ENCODE peak calls at places on chromosomes 5 and 9, in four cellular contexts. M is left ventricle myocardium inferior; V is CD8-positive, alpha-beta memory T cell; B is CD4-positive, alpha-beta memory T cell. C is an unnamed sample. For H3K9me3, the result is how much of the 10 kb centered on the place peaks cover.

GRCh38 chr5:88834499-88834898 is 48.5 kb downstream of the MEF2C start:
- DNase-seq in M (no peak), V (no peak), B (no peak), C (no peak)

GRCh38 chr9:75200892-75201470 is 112.7 kb downstream of the OSTF1 start:
- DNase-seq in M (no peak), V (peak), B (peak), C (no peak)

GRCh38 chr9:112169368-112169767 is 5.7 kb downstream of the SUSD1 start:
- DNase-seq in M (no peak), V (no peak), B (no peak), C (no peak)

GRCh38 chr5:115389799-115390382 is 93.4 kb upstream of the CCDC112 start:
- DNase-seq in M (no peak), V (no peak), B (no peak), C (no peak)

GRCh38 chr9:128412120-128412790 is 8.4 kb upstream of the CERCAM start:
- DNase-seq in M (peak), V (peak), B (peak), C (peak)

GRCh38 chr5:34677428-34677827 is 21.3 kb downstream of the RAI14 start:
- DNase-seq in M (no peak), V (no peak), B (no peak), C (no peak)

GRCh38 chr5:151107084-151107483 is 26.2 kb upstream of the TNIP1 start:
- DNase-seq in M (no peak), V (no peak), B (no peak), C (no peak)

GRCh38 chr5:96196890-96197289 is 235.2 kb upstream of the ELL2 start:
- DNase-seq in M (no peak), V (no peak), B (no peak), C (no peak)

GRCh38 chr5:109645591-109646236 is 44.0 kb upstream of the MAN2A1 start:
- DNase-seq in M (no peak), V (no peak), B (no peak), C (no peak)

GRCh38 chr5:106397700-106398099 is 1273.0 kb downstream of the EFNA5 start:
- DNase-seq in M (no peak), V (no peak), B (no peak), C (no peak)

GRCh38 chr5:172109749-172110148 is 78.3 kb downstream of the STK10 start:
- DNase-seq in M (no peak), V (no peak), B (no peak), C (no peak)

GRCh38 chr5:64144429-64145215 is 21.0 kb upstream of the RNF180 start:
- DNase-seq in M (no peak), V (no peak), B (no peak), C (no peak)

GRCh38 chr9:30301271-30301963 is 2083.0 kb upstream of the ACO1 start:
- DNase-seq in M (no peak), V (no peak), B (no peak), C (no peak)

GRCh38 chr5:134127376-134127861 is 12.9 kb downstream of the TCF7 start:
- DNase-seq in M (peak), V (no peak), B (no peak), C (no peak)

GRCh38 chr5:167699434-167699833 is 592.0 kb upstream of the WWC1 start:
- DNase-seq in M (no peak), V (no peak), B (no peak), C (no peak)

GRCh38 chr9:16308645-16309044 is 561.8 kb downstream of the BNC2 start:
- DNase-seq in M (no peak), V (no peak), B (no peak), C (no peak)

GRCh38 chr9:2053883-2054845 is 39.0 kb downstream of the SMARCA2 start:
- DNase-seq in M (no peak), V (peak), B (peak), C (peak)

GRCh38 chr5:41629897-41630296 is 119.5 kb upstream of the PLCXD3 start:
- DNase-seq in M (no peak), V (no peak), B (no peak), C (no peak)

GRCh38 chr9:29233193-29233592 is 1659.9 kb upstream of the C9orf72 start:
- DNase-seq in M (no peak), V (no peak), B (no peak), C (no peak)

GRCh38 chr5:141878186-141878770 is at the start of gene PCDH1:
- DNase-seq in M (peak), V (peak), B (peak), C (peak)

GRCh38 chr9:124260769-124261603 is 3.2 kb downstream of the NEK6 start:
- DNase-seq in M (no peak), V (no peak), B (no peak), C (no peak)

GRCh38 chr9:121718063-121718462 is 66.6 kb downstream of the DAB2IP start:
- DNase-seq in M (peak), V (no peak), B (no peak), C (no peak)

GRCh38 chr9:120152295-120152694 is 427.7 kb downstream of the CDK5RAP2 start:
- DNase-seq in M (peak), V (no peak), B (no peak), C (no peak)

GRCh38 chr5:74966151-74967050 is 86.0 kb downstream of the GCNT4 start:
- DNase-seq in M (no peak), V (no peak), B (no peak), C (no peak)

GRCh38 chr5:57221049-57221568 is 47.2 kb downstream of the GPBP1 start:
- DNase-seq in M (no peak), V (peak), B (peak), C (no peak)

GRCh38 chr5:60842859-60843692 is 993 bp downstream of the ELOVL7 start:
- DNase-seq in M (no peak), V (no peak), B (no peak), C (no peak)

DNA sequence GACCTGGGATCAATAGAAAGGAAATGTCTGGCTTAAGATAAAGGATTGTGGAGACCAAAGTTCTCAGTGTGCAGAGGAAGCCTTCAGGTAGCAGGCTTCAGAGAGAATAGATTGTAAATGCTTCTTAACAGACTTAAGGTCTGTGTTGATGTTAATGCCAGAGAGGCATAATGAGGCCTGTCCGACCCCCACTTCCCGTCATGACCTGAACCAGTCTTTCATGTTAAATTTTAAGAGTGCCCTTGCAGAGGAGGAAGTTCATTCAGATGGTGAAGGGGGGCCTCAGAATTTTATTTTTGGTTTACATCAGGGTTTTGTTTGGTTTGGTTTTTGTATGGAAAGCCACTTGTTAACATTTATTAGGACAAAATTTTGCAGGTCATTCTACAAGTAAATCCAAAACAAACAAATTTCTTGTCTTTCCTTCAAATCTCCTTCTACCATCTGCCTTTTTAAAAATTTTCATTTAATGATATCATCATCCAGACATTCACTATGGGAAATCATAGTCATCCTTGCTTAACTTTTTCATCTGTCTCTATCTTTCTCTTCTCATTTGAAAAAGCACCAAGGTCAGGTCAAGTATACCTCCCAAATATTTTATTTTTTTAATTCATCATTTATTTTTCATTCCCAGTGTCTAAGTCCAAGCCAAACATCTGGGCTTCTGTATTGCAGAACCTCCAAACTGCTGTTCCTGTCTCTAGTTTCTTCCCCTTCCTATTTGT is 6.9 kb upstream of the ABCA1 start:
- DNase-seq in M (no peak), V (no peak), B (no peak), C (no peak)
- H3K9me3 ChIP-seq in M (under half), V (under half), B (under half), C (under half)

GRCh38 chr9:137943655-137944054 is 66.1 kb downstream of the CACNA1B start:
- DNase-seq in M (no peak), V (no peak), B (no peak), C (no peak)
- H3K9me3 ChIP-seq in M (under half), V (under half), B (under half), C (under half)

GRCh38 chr5:6905423-6905822 is 192.2 kb downstream of the TENT4A start:
- DNase-seq in M (peak), V (no peak), B (no peak), C (no peak)
- H3K9me3 ChIP-seq in M (under half), V (under half), B (under half), C (under half)

DNA sequence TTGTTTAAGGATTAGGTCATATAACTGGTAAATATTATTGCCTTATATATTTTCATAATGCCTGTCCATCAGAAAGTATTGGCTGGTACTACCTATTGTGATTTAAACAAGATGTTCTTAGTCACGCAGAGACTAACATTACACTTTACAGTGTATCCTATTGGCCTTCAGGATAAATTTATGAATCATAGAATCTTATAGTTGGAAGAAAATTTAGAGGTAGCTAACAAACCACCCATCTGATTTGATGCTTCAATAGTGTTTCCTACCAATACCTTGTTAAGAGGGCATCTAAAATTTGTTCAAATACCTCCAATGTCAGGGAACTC is 2173.7 kb upstream of the WWC1 start:
- DNase-seq in M (no peak), V (no peak), B (no peak), C (no peak)
- H3K9me3 ChIP-seq in M (under half), V (under half), B (under half), C (under half)

C was measured in T-helper 17 cell.